ENCODE peak calls at places on chromosomes 1 and 21, in ten cellular contexts. S, O, I, Y, F, N, A, K, P and W are unnamed samples.

GRCh38 chr1:10624256-10625050 is 149.7 kb downstream of the PEX14 start:
- DNase-seq in O (no peak), A (no peak), I (peak; percentile 55), P (no peak), N (no peak), Y (no peak), S (no peak), F (no peak), K (no peak), W (no peak)

GRCh38 chr1:66048011-66048410 is 255.3 kb downstream of the PDE4B start:
- DNase-seq in A (no peak), S (no peak), K (no peak), O (no peak), Y (no peak), N (no peak), P (no peak), I (no peak), F (peak; percentile 27), W (no peak)

GRCh38 chr1:168288311-168289052 is 7.8 kb downstream of the TBX19 start:
- DNase-seq in A (no peak), Y (no peak), P (no peak), O (no peak), I (no peak), K (no peak), S (no peak), N (no peak), F (peak; percentile 64), W (no peak)

GRCh38 chr1:119718409-119718808 is 6.7 kb downstream of the PHGDH start:
- DNase-seq in S (no peak), F (no peak), P (no peak), K (no peak), Y (no peak), N (no peak), O (no peak), A (no peak), I (no peak), W (no peak)

GRCh38 chr1:43645461-43645860 is 4.5 kb upstream of the KDM4A start:
- DNase-seq in N (no peak), F (no peak), A (no peak), S (no peak), Y (no peak), P (no peak), I (no peak), O (no peak), K (no peak), W (no peak)

GRCh38 chr21:31911138-31911907 is 38.5 kb downstream of the HUNK start:
- DNase-seq in P (no peak), N (no peak), F (no peak), I (no peak), K (no peak), A (no peak), O (no peak), Y (no peak), S (no peak), W (no peak)

GRCh38 chr1:36864182-36865079 is 169.9 kb downstream of the GRIK3 start:
- DNase-seq in A (no peak), N (no peak), O (no peak), I (no peak), F (no peak), Y (no peak), P (no peak), K (no peak), S (no peak), W (peak; percentile 22)

GRCh38 chr1:61436491-61437120 is 288.3 kb downstream of the TM2D1 start:
- DNase-seq in N (no peak), Y (no peak), K (no peak), P (no peak), F (peak; percentile 71), A (no peak), I (no peak), S (no peak), O (no peak), W (no peak)

GRCh38 chr1:221097479-221098281 is 218.4 kb downstream of the HLX start:
- DNase-seq in P (no peak), O (peak; percentile 52), I (no peak), F (peak; percentile 92), Y (no peak), N (no peak), A (no peak), S (no peak), K (no peak), W (no peak)

GRCh38 chr1:234597894-234598293 is 12.1 kb downstream of the IRF2BP2 start:
- DNase-seq in N (no peak), O (peak; percentile 58), K (peak; percentile 60), Y (no peak), A (no peak), I (no peak), F (peak; percentile 69), P (peak; percentile 73), S (peak; percentile 46), W (peak; percentile 78)

GRCh38 chr21:36966066-36966845 is at the start of gene HLCS:
- DNase-seq in S (peak; percentile 58), K (peak; percentile 28), O (peak; percentile 78), P (peak; percentile 43), A (peak; percentile 48), F (peak; percentile 72), I (peak; percentile 84), N (peak; percentile 80), Y (peak; percentile 63), W (peak; percentile 71)

GRCh38 chr21:36509966-36510742 is 30.2 kb upstream of the CLDN14 start:
- DNase-seq in K (no peak), I (no peak), A (peak; percentile 85), Y (no peak), N (no peak), S (no peak), O (peak; percentile 80), F (no peak), P (no peak), W (peak; percentile 34)

GRCh38 chr1:196407358-196408041 is 200.7 kb downstream of the KCNT2 start:
- DNase-seq in I (no peak), F (peak; percentile 78), N (no peak), Y (no peak), O (no peak), A (no peak), K (no peak), P (no peak), S (no peak), W (no peak)

GRCh38 chr1:74343191-74343590 is 108.0 kb downstream of the TNNI3K start:
- DNase-seq in I (no peak), O (peak; percentile 47), Y (no peak), P (peak; percentile 27), N (no peak), K (no peak), F (peak; percentile 2), A (no peak), S (no peak), W (no peak)

GRCh38 chr1:60035925-60036324 is 37.6 kb downstream of the C1orf87 start:
- DNase-seq in O (no peak), I (no peak), A (no peak), S (no peak), P (no peak), N (no peak), F (peak; percentile 3), Y (no peak), K (no peak), W (no peak)

GRCh38 chr21:36750579-36750959 is 51.7 kb downstream of the SIM2 start:
- DNase-seq in K (no peak), A (no peak), Y (no peak), N (no peak), F (no peak), O (no peak), S (no peak), P (no peak), I (no peak), W (no peak)

GRCh38 chr1:55305735-55306134 is 90.6 kb upstream of the USP24 start:
- DNase-seq in S (no peak), Y (no peak), F (no peak), P (no peak), N (no peak), A (no peak), I (no peak), K (no peak), O (no peak), W (no peak)

GRCh38 chr1:191969287-191969686 is 189.0 kb upstream of the RGS18 start:
- DNase-seq in Y (no peak), A (no peak), P (no peak), K (no peak), S (no peak), N (no peak), I (no peak), O (no peak), F (no peak), W (no peak)

GRCh38 chr1:8880068-8880676 is 1.7 kb upstream of the ENO1 start:
- DNase-seq in I (no peak), F (peak; percentile 97), N (peak; percentile 37), P (peak; percentile 42), Y (no peak), A (no peak), S (no peak), O (peak; percentile 80), K (peak; percentile 83), W (peak; percentile 74)
- H3K27ac ChIP-seq in I (peak overlapping the region; percentile 99), F (peak overlapping the region; percentile 96), N (peak overlapping the region; percentile 100), P (peak overlapping the region; percentile 98), Y (no peak overlapping the region), A (peak overlapping the region; percentile 62), S (no peak overlapping the region), O (peak overlapping the region; percentile 62), K (peak overlapping the region; percentile 99), W (peak overlapping the region; percentile 99)

DNA sequence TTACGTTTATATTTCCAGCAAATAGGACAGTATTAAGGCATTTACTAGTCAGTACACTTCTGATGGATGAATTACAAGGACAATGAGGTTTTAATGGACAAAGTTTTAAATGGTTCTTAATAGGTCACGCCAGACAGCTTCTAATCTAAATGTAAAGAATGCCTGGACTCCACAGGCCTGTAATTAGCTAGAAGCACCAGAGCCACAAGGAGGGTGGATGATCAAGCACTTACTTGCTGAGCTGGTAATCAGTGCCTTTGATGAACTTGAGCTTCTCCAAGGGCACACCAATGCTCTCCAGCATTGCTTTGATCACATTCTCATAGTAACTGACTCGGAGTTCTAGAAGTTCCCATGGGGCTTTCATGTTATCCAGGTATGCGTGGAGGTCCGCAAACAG is 6.8 kb downstream of the YARS1 start:
- DNase-seq in A (no peak), I (no peak), Y (no peak), P (no peak), F (no peak), N (no peak), S (no peak), O (no peak), K (no peak), W (no peak)
- TF ChIP-seq CTCF in A (no peak), I (no peak), Y (no peak), P (no peak), F (no peak), N (no peak), S (no peak), O (no peak), K (no peak), W (no peak)

DNA sequence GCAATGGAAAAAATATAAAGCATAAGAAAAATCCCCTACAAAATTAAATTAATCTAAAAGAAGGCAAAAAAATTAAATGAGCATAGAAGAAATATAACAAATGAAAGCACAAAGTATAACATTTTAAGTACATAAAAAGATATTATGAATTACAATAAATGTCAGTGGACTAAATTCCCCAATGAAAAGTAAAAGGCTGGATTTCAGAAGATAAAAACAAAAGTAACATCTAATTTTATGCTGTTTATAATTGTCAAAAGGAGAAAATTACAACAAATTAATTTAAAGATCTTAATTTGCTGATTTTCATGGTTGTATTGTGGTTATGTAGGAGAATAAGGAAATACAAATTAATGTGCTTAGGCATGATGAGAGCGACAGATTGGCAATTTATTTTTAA is 92.8 kb downstream of the NGF start:
- DNase-seq in O (no peak), I (no peak), A (no peak), F (no peak), K (no peak), S (no peak), Y (no peak), N (no peak), P (no peak), W (no peak)
- H3K9me3 ChIP-seq in O (no peaks in the 10 kb centered on the region), I (peaks cover 22% of the 10 kb centered on the region), A (no peaks in the 10 kb centered on the region), F (no peaks in the 10 kb centered on the region), K (no peaks in the 10 kb centered on the region), S (no peaks in the 10 kb centered on the region), Y (no peaks in the 10 kb centered on the region), N (peaks cover 22% of the 10 kb centered on the region), P (peaks cover 26% of the 10 kb centered on the region), W (no peaks in the 10 kb centered on the region)

GRCh38 chr1:91879739-91880138 is 6.2 kb downstream of the TGFBR3 start:
- DNase-seq in K (no peak), I (no peak), Y (no peak), O (no peak), S (no peak), F (no peak), A (no peak), P (no peak), N (no peak), W (no peak)
- H3K27ac ChIP-seq in K (no peak overlapping the region), I (no peak overlapping the region), Y (no peak overlapping the region), O (no peak overlapping the region), S (no peak overlapping the region), F (no peak overlapping the region), A (peak overlapping the region; percentile 27), P (no peak overlapping the region), N (no peak overlapping the region), W (no peak overlapping the region)